ENCODE peak calls at places on chromosomes 5 and 9, in six cellular contexts. One of them, this sample, is unnamed.

GRCh38 chr9:68822596-68823165 is 117.6 kb downstream of the PIP5K1B start:
- DNase-seq in astrocyte: no peak
- DNase-seq in body of pancreas: peak; percentile 78
- DNase-seq in kidney: no peak
- DNase-seq in heart left ventricle: peak; percentile 72
- DNase-seq in tibial nerve: no peak
- DNase-seq in this sample: no peak

GRCh38 chr9:20312732-20313131 is 309.6 kb downstream of the MLLT3 start:
- DNase-seq in tibial nerve: no peak
- DNase-seq in astrocyte: peak; percentile 16
- DNase-seq in kidney: no peak
- DNase-seq in heart left ventricle: no peak
- DNase-seq in body of pancreas: no peak
- DNase-seq in this sample: no peak

GRCh38 chr5:135193213-135194125 is 159.4 kb upstream of the PITX1 start:
- DNase-seq in tibial nerve: no peak
- DNase-seq in heart left ventricle: no peak
- DNase-seq in body of pancreas: no peak
- DNase-seq in astrocyte: peak; percentile 78
- DNase-seq in kidney: no peak
- DNase-seq in this sample: no peak

GRCh38 chr5:127011961-127012644 is 18.3 kb downstream of the MARCHF3 start:
- DNase-seq in body of pancreas: no peak
- DNase-seq in kidney: no peak
- DNase-seq in astrocyte: peak; percentile 27
- DNase-seq in tibial nerve: no peak
- DNase-seq in heart left ventricle: no peak
- DNase-seq in this sample: no peak

GRCh38 chr5:131068893-131069643 is 96.0 kb downstream of the HINT1 start:
- DNase-seq in heart left ventricle: no peak
- DNase-seq in body of pancreas: no peak
- DNase-seq in astrocyte: no peak
- DNase-seq in kidney: no peak
- DNase-seq in tibial nerve: no peak
- DNase-seq in this sample: peak; percentile 66

GRCh38 chr5:134086943-134087305 is 27.6 kb upstream of the TCF7 start:
- DNase-seq in astrocyte: no peak
- DNase-seq in body of pancreas: no peak
- DNase-seq in tibial nerve: no peak
- DNase-seq in heart left ventricle: no peak
- DNase-seq in kidney: no peak
- DNase-seq in this sample: peak; percentile 35

GRCh38 chr5:79069488-79070001 is at the start of the genes BHMT2 and DMGDH:
- DNase-seq in tibial nerve: no peak
- DNase-seq in heart left ventricle: peak; percentile 51
- DNase-seq in astrocyte: peak; percentile 47
- DNase-seq in kidney: peak; percentile 89
- DNase-seq in body of pancreas: peak; percentile 23
- DNase-seq in this sample: no peak

GRCh38 chr5:166251786-166252185 is 2039.7 kb upstream of the WWC1 start:
- DNase-seq in astrocyte: no peak
- DNase-seq in tibial nerve: no peak
- DNase-seq in body of pancreas: no peak
- DNase-seq in heart left ventricle: no peak
- DNase-seq in kidney: no peak
- DNase-seq in this sample: no peak

GRCh38 chr5:181212080-181212479 is 7.1 kb upstream of the TRIM7 start:
- DNase-seq in tibial nerve: no peak
- DNase-seq in body of pancreas: no peak
- DNase-seq in kidney: no peak
- DNase-seq in heart left ventricle: no peak
- DNase-seq in astrocyte: no peak
- DNase-seq in this sample: no peak

GRCh38 chr5:83927140-83927733 is 206.6 kb upstream of the HAPLN1 start:
- DNase-seq in tibial nerve: peak; percentile 83
- DNase-seq in astrocyte: peak; percentile 51
- DNase-seq in heart left ventricle: peak; percentile 33
- DNase-seq in body of pancreas: peak; percentile 63
- DNase-seq in kidney: peak; percentile 37
- DNase-seq in this sample: peak; percentile 4

DNA sequence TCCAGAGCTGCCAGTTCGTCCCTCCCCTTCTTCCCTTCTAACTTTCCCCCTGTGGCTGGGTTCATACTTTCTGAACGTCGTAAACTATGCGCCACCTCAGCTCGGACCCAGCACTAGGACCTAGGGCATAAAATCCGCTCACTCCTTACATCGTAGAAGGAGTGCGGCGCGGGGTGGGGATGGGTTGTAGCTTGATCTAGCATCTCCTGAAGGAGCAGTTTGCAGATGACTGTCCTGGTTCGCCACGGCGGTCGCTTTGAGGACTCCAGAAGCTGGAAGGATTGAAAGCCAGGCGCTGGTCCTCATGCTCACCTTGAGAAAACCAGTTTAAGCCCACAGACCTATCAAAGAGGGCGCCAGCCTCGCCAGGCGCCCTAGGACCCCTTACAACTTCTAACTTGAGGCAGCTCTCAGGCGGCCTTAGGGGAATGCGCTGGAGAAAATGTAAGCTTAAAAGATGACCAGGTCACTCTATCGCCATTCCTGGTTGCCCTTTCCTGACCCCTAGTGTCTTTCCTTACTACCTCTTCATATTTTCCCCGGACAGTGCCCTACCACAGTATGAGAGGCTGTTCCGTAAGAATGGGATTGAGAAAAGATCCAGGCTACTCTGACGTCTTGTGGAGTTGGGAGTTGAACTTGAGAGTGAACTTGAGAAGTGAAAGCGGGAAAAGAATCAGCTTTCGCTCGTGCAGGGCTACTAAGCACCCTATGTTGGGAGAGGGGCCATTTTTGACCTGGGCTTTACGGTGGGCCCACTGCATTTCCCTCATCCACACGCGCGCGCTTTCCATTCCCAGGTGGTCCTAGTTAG is 2.8 kb downstream of the RORB start:
- DNase-seq in heart left ventricle: no peak
- DNase-seq in astrocyte: peak; percentile 19
- DNase-seq in body of pancreas: no peak
- DNase-seq in tibial nerve: no peak
- DNase-seq in kidney: peak; percentile 63
- DNase-seq in this sample: no peak
- H3K36me3 ChIP-seq in heart left ventricle: no peaks in the 10 kb centered on the region
- H3K36me3 ChIP-seq in astrocyte: no peaks in the 10 kb centered on the region
- H3K36me3 ChIP-seq in body of pancreas: no peaks in the 10 kb centered on the region
- H3K36me3 ChIP-seq in tibial nerve: no peaks in the 10 kb centered on the region
- H3K36me3 ChIP-seq in kidney: no peaks in the 10 kb centered on the region
- H3K36me3 ChIP-seq in this sample: no peaks in the 10 kb centered on the region

GRCh38 chr9:6216951-6217350 is 1.3 kb downstream of the IL33 start:
- DNase-seq in tibial nerve: no peak
- DNase-seq in astrocyte: no peak
- DNase-seq in body of pancreas: no peak
- DNase-seq in heart left ventricle: no peak
- DNase-seq in kidney: no peak
- DNase-seq in this sample: no peak

GRCh38 chr9:6214903-6215302 is 704 bp upstream of the IL33 start:
- DNase-seq in body of pancreas: no peak
- DNase-seq in astrocyte: peak; percentile 72
- DNase-seq in kidney: no peak
- DNase-seq in heart left ventricle: no peak
- DNase-seq in tibial nerve: no peak
- DNase-seq in this sample: no peak

GRCh38 chr9:6216002-6216401 is 395 bp downstream of the IL33 start:
- DNase-seq in heart left ventricle: no peak
- DNase-seq in astrocyte: no peak
- DNase-seq in tibial nerve: no peak
- DNase-seq in kidney: no peak
- DNase-seq in body of pancreas: no peak
- DNase-seq in this sample: no peak

GRCh38 chr9:6214451-6214850 is 1.2 kb upstream of the IL33 start:
- DNase-seq in body of pancreas: no peak
- DNase-seq in kidney: no peak
- DNase-seq in heart left ventricle: no peak
- DNase-seq in tibial nerve: no peak
- DNase-seq in astrocyte: peak; percentile 80
- DNase-seq in this sample: no peak

GRCh38 chr9:6215562-6215961 is at the start of gene IL33:
- DNase-seq in body of pancreas: no peak
- DNase-seq in heart left ventricle: no peak
- DNase-seq in tibial nerve: peak; percentile 63
- DNase-seq in kidney: no peak
- DNase-seq in astrocyte: no peak
- DNase-seq in this sample: no peak
- H3K4me3 ChIP-seq in body of pancreas: no peak within 1 kb of the TSS
- H3K4me3 ChIP-seq in heart left ventricle: peak within 1 kb of the TSS; percentile 28
- H3K4me3 ChIP-seq in tibial nerve: no peak within 1 kb of the TSS
- H3K4me3 ChIP-seq in kidney: no peak within 1 kb of the TSS
- H3K4me3 ChIP-seq in astrocyte: no peak within 1 kb of the TSS
- H3K4me3 ChIP-seq in this sample: no peak within 1 kb of the TSS

GRCh38 chr9:132811985-132812384 is 66.1 kb downstream of the AK8 start:
- DNase-seq in heart left ventricle: no peak
- DNase-seq in tibial nerve: no peak
- DNase-seq in astrocyte: no peak
- DNase-seq in kidney: no peak
- DNase-seq in body of pancreas: no peak
- DNase-seq in this sample: no peak
- H3K4me1 ChIP-seq in heart left ventricle: no peaks in the 10 kb centered on the region
- H3K4me1 ChIP-seq in tibial nerve: peaks cover 6% of the 10 kb centered on the region
- H3K4me1 ChIP-seq in astrocyte: no peaks in the 10 kb centered on the region
- H3K4me1 ChIP-seq in kidney: no peaks in the 10 kb centered on the region
- H3K4me1 ChIP-seq in body of pancreas: no peaks in the 10 kb centered on the region
- H3K4me1 ChIP-seq in this sample: no peaks in the 10 kb centered on the region

GRCh38 chr5:171415115-171415730 is 4.2 kb upstream of the FGF18 start:
- DNase-seq in tibial nerve: no peak
- DNase-seq in astrocyte: peak; percentile 76
- DNase-seq in kidney: no peak
- DNase-seq in body of pancreas: no peak
- DNase-seq in heart left ventricle: no peak
- DNase-seq in this sample: no peak

GRCh38 chr5:171409164-171410136 is 10.0 kb upstream of the FGF18 start:
- DNase-seq in heart left ventricle: no peak
- DNase-seq in body of pancreas: no peak
- DNase-seq in tibial nerve: no peak
- DNase-seq in kidney: no peak
- DNase-seq in astrocyte: no peak
- DNase-seq in this sample: no peak

GRCh38 chr5:171416160-171417049 is 3.0 kb upstream of the FGF18 start:
- DNase-seq in heart left ventricle: no peak
- DNase-seq in kidney: no peak
- DNase-seq in astrocyte: no peak
- DNase-seq in tibial nerve: no peak
- DNase-seq in body of pancreas: no peak
- DNase-seq in this sample: no peak

GRCh38 chr5:171413153-171413910 is 6.1 kb upstream of the FGF18 start:
- DNase-seq in body of pancreas: no peak
- DNase-seq in tibial nerve: no peak
- DNase-seq in astrocyte: no peak
- DNase-seq in kidney: no peak
- DNase-seq in heart left ventricle: no peak
- DNase-seq in this sample: no peak

DNA sequence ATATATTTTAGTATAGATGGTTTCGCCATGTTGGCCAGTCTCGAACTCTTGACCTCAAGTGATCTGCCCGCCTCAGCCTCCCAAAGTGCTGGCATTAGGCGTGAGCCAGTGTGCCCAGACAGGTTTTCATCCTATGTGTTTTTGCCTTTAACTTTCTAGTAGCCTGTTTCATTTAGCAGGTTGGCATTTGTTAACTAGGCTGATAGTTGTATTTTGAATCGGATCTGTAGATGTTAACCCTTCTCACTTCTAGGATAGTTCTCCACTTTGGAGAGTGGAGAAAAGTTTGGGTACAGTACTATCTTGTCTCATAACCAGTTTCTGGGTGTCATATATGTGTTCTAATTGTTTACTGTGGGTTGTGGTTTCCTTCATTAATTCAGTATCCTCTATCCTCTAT is 7.3 kb upstream of the FGF18 start:
- DNase-seq in tibial nerve: no peak
- DNase-seq in astrocyte: no peak
- DNase-seq in body of pancreas: no peak
- DNase-seq in heart left ventricle: no peak
- DNase-seq in kidney: no peak
- DNase-seq in this sample: no peak
- H3K36me3 ChIP-seq in tibial nerve: no peaks in the 10 kb centered on the region
- H3K36me3 ChIP-seq in astrocyte: peaks cover 62% of the 10 kb centered on the region
- H3K36me3 ChIP-seq in body of pancreas: no peaks in the 10 kb centered on the region
- H3K36me3 ChIP-seq in heart left ventricle: no peaks in the 10 kb centered on the region
- H3K36me3 ChIP-seq in kidney: peaks cover 33% of the 10 kb centered on the region
- H3K36me3 ChIP-seq in this sample: peaks cover 32% of the 10 kb centered on the region

GRCh38 chr5:168578006-168578405 is 1.2 kb downstream of the PANK3 start:
- DNase-seq in heart left ventricle: no peak
- DNase-seq in body of pancreas: no peak
- DNase-seq in tibial nerve: no peak
- DNase-seq in astrocyte: peak; percentile 29
- DNase-seq in kidney: no peak
- DNase-seq in this sample: no peak
- H3K4me3 ChIP-seq in heart left ventricle: peak overlapping the region; percentile 68
- H3K4me3 ChIP-seq in body of pancreas: peak overlapping the region; percentile 77
- H3K4me3 ChIP-seq in tibial nerve: peak overlapping the region; percentile 95
- H3K4me3 ChIP-seq in astrocyte: peak overlapping the region; percentile 94
- H3K4me3 ChIP-seq in kidney: peak overlapping the region; percentile 90
- H3K4me3 ChIP-seq in this sample: peak overlapping the region; percentile 82

GRCh38 chr5:156803404-156803803 is 46.7 kb upstream of the PPP1R2B start:
- DNase-seq in kidney: no peak
- DNase-seq in body of pancreas: no peak
- DNase-seq in tibial nerve: no peak
- DNase-seq in astrocyte: no peak
- DNase-seq in heart left ventricle: no peak
- DNase-seq in this sample: no peak

GRCh38 chr5:156798201-156798600 is 51.9 kb upstream of the PPP1R2B start:
- DNase-seq in body of pancreas: no peak
- DNase-seq in heart left ventricle: no peak
- DNase-seq in tibial nerve: no peak
- DNase-seq in astrocyte: no peak
- DNase-seq in kidney: no peak
- DNase-seq in this sample: no peak

GRCh38 chr5:156802501-156802900 is 47.6 kb upstream of the PPP1R2B start:
- DNase-seq in astrocyte: no peak
- DNase-seq in heart left ventricle: no peak
- DNase-seq in kidney: no peak
- DNase-seq in tibial nerve: no peak
- DNase-seq in body of pancreas: no peak
- DNase-seq in this sample: no peak

GRCh38 chr5:156800982-156801381 is 49.1 kb upstream of the PPP1R2B start:
- DNase-seq in body of pancreas: no peak
- DNase-seq in tibial nerve: no peak
- DNase-seq in astrocyte: no peak
- DNase-seq in heart left ventricle: no peak
- DNase-seq in kidney: no peak
- DNase-seq in this sample: no peak

DNA sequence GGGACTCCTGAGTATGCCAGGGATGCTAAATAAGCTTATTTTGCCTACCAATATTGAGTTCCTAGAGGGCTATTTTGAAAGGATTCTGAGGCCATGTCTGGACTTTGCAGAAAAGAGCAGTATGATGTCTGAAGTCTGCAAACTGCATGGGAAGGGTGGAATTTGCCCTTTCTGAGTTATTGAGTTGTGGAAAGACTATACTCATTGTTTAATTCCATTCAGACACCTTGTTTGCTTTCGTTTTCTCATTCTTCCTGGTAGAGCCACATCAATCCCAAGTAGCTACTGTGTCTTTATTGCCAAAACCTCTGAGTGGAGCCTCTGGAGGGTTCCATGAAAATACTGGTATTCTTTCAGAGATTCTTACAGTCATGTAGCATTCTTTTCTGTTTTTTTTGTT is 50.9 kb upstream of the PPP1R2B start:
- DNase-seq in kidney: no peak
- DNase-seq in body of pancreas: no peak
- DNase-seq in astrocyte: no peak
- DNase-seq in tibial nerve: no peak
- DNase-seq in heart left ventricle: no peak
- DNase-seq in this sample: no peak
- H3K4me1 ChIP-seq in kidney: no peaks in the 10 kb centered on the region
- H3K4me1 ChIP-seq in body of pancreas: peaks cover 11% of the 10 kb centered on the region
- H3K4me1 ChIP-seq in astrocyte: no peaks in the 10 kb centered on the region
- H3K4me1 ChIP-seq in tibial nerve: no peaks in the 10 kb centered on the region
- H3K4me1 ChIP-seq in heart left ventricle: peaks cover 12% of the 10 kb centered on the region
- H3K4me1 ChIP-seq in this sample: no peaks in the 10 kb centered on the region